ENCODE peak calls at places on chromosomes 6 and 20, in four cellular contexts. One of them, this sample, is unnamed. For H3K4me1, the result is how much of the 10 kb centered on the place peaks cover.

GRCh38 chr6:187252-187840 is 104.9 kb upstream of the DUSP22 start:
- DNase-seq in colonic mucosa: no peak
- DNase-seq in heart right ventricle: no peak
- DNase-seq in uterus: no peak
- DNase-seq in this sample: no peak

GRCh38 chr6:16332175-16332542 is 93.8 kb downstream of the GMPR start:
- DNase-seq in colonic mucosa: peak
- DNase-seq in uterus: peak
- DNase-seq in heart right ventricle: peak
- DNase-seq in this sample: peak

GRCh38 chr6:53659458-53659857 is 6.1 kb downstream of the KLHL31 start:
- DNase-seq in uterus: no peak
- DNase-seq in heart right ventricle: no peak
- DNase-seq in colonic mucosa: no peak
- DNase-seq in this sample: no peak

GRCh38 chr20:15618912-15619311 is 954.3 kb downstream of the KIF16B start:
- DNase-seq in colonic mucosa: no peak
- DNase-seq in uterus: no peak
- DNase-seq in heart right ventricle: no peak
- DNase-seq in this sample: no peak

GRCh38 chr6:32700391-32701040 is 34.1 kb upstream of the HLA-DQB1 start:
- DNase-seq in uterus: peak
- DNase-seq in heart right ventricle: peak
- DNase-seq in colonic mucosa: peak
- DNase-seq in this sample: peak

GRCh38 chr6:2124260-2124709 is 121.1 kb downstream of the GMDS start:
- DNase-seq in uterus: peak
- DNase-seq in colonic mucosa: no peak
- DNase-seq in heart right ventricle: peak
- DNase-seq in this sample: no peak

GRCh38 chr6:47033029-47033796 is 8.9 kb downstream of the ADGRF1 start:
- DNase-seq in heart right ventricle: no peak
- DNase-seq in colonic mucosa: no peak
- DNase-seq in uterus: no peak
- DNase-seq in this sample: no peak

GRCh38 chr20:1569417-1569861 is 11.9 kb upstream of the SIRPD start:
- DNase-seq in uterus: no peak
- DNase-seq in colonic mucosa: no peak
- DNase-seq in heart right ventricle: no peak
- DNase-seq in this sample: no peak

GRCh38 chr20:57652865-57653545 is 32.8 kb upstream of the ZBP1 start:
- DNase-seq in heart right ventricle: peak
- DNase-seq in uterus: peak
- DNase-seq in colonic mucosa: peak
- DNase-seq in this sample: no peak

GRCh38 chr20:4069741-4070140 is 54.4 kb upstream of the RNF24 start:
- DNase-seq in uterus: no peak
- DNase-seq in heart right ventricle: no peak
- DNase-seq in colonic mucosa: no peak
- DNase-seq in this sample: no peak

DNA sequence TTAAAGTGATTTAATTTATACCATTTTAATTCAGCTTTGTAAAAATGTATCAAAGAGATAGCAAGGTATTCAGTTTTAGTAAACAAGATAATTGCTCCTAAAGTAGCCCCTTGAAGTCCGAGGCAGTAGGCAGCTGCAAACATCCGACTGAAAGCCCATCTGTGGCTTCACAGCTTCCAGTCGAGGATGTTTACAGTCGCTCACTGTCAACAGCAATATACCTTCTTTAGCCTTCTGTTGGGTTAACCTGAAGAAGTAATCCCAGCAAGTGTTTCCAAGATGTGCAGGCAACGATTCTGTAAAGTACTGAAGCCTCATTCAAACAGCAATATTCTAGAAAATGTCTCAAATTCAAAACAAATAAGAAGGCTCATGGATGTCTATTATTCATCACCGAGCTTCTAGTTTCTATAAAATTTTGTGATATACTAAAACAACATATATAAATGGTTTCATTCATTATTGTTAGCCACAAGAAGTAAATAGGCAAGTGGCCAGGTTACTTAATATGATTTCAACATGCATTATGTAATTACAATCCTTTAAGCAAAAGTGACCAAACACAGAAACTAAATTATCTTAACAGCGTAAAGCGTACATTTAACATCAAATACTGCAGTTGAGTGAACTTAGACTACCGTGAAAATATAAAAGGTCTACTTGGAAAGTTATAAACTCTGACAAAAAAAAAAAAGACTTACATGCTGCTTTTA is 115.0 kb downstream of the OGFRL1 start:
- DNase-seq in heart right ventricle: no peak
- DNase-seq in colonic mucosa: no peak
- DNase-seq in uterus: no peak
- DNase-seq in this sample: no peak
- H3K27ac ChIP-seq in heart right ventricle: peak
- H3K27ac ChIP-seq in colonic mucosa: no peak
- H3K27ac ChIP-seq in uterus: no peak
- H3K27ac ChIP-seq in this sample: peak

GRCh38 chr6:50277774-50278173 is 228.0 kb upstream of the DEFB112 start:
- DNase-seq in colonic mucosa: no peak
- DNase-seq in uterus: no peak
- DNase-seq in heart right ventricle: no peak
- DNase-seq in this sample: no peak
- H3K4me3 ChIP-seq in colonic mucosa: no peak
- H3K4me3 ChIP-seq in uterus: no peak
- H3K4me3 ChIP-seq in heart right ventricle: no peak
- H3K4me3 ChIP-seq in this sample: no peak

GRCh38 chr6:44126320-44127149 is 717 bp downstream of the MRPL14 start:
- DNase-seq in colonic mucosa: peak
- DNase-seq in heart right ventricle: peak
- DNase-seq in uterus: peak
- DNase-seq in this sample: peak
- H3K4me1 ChIP-seq in colonic mucosa: under half
- H3K4me1 ChIP-seq in heart right ventricle: half or more
- H3K4me1 ChIP-seq in uterus: under half
- H3K4me1 ChIP-seq in this sample: half or more

GRCh38 chr20:22824077-22824476 is 211.0 kb upstream of the SSTR4 start:
- DNase-seq in colonic mucosa: no peak
- DNase-seq in uterus: no peak
- DNase-seq in heart right ventricle: peak
- DNase-seq in this sample: no peak

GRCh38 chr20:22825546-22825945 is 209.6 kb upstream of the SSTR4 start:
- DNase-seq in colonic mucosa: no peak
- DNase-seq in uterus: no peak
- DNase-seq in heart right ventricle: no peak
- DNase-seq in this sample: no peak

GRCh38 chr20:22827916-22828315 is 207.2 kb upstream of the SSTR4 start:
- DNase-seq in heart right ventricle: no peak
- DNase-seq in colonic mucosa: no peak
- DNase-seq in uterus: no peak
- DNase-seq in this sample: no peak

GRCh38 chr20:22826306-22827230 is 208.5 kb upstream of the SSTR4 start:
- DNase-seq in uterus: no peak
- DNase-seq in colonic mucosa: no peak
- DNase-seq in heart right ventricle: no peak
- DNase-seq in this sample: no peak

DNA sequence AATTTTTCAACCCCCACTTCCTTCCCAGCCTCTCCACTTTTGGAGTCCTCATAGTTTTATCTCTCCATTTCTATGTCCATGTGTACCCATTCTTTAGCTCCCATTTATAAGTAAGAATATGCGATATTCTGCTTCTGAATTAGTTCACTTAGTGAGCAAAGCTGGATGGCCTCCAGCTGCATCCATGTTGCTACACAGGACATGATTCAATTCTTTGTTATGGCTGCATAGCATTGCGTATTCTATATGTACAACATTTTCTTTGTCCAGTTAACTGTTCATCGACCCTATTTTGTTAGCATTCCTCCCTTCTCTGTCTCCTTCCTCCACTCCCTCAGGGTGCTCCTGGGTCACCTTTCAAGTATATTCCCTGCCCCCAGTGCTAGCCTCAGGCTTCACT is 210.0 kb upstream of the SSTR4 start:
- DNase-seq in uterus: no peak
- DNase-seq in heart right ventricle: no peak
- DNase-seq in colonic mucosa: no peak
- DNase-seq in this sample: no peak
- H3K27ac ChIP-seq in uterus: no peak
- H3K27ac ChIP-seq in heart right ventricle: no peak
- H3K27ac ChIP-seq in colonic mucosa: no peak
- H3K27ac ChIP-seq in this sample: no peak

GRCh38 chr6:136719280-136720044 is 72.8 kb downstream of the MAP3K5 start:
- DNase-seq in heart right ventricle: no peak
- DNase-seq in colonic mucosa: no peak
- DNase-seq in uterus: no peak
- DNase-seq in this sample: no peak

GRCh38 chr6:136718486-136718885 is 73.8 kb downstream of the MAP3K5 start:
- DNase-seq in heart right ventricle: no peak
- DNase-seq in colonic mucosa: no peak
- DNase-seq in uterus: no peak
- DNase-seq in this sample: no peak

GRCh38 chr6:136723780-136724179 is 68.5 kb downstream of the MAP3K5 start:
- DNase-seq in colonic mucosa: no peak
- DNase-seq in uterus: no peak
- DNase-seq in heart right ventricle: no peak
- DNase-seq in this sample: peak

GRCh38 chr6:136720045-136720760 is 72.1 kb downstream of the MAP3K5 start:
- DNase-seq in uterus: no peak
- DNase-seq in heart right ventricle: no peak
- DNase-seq in colonic mucosa: no peak
- DNase-seq in this sample: no peak

GRCh38 chr6:136721467-136721866 is 70.8 kb downstream of the MAP3K5 start:
- DNase-seq in uterus: no peak
- DNase-seq in colonic mucosa: no peak
- DNase-seq in heart right ventricle: no peak
- DNase-seq in this sample: no peak
- H3K4me3 ChIP-seq in uterus: no peak
- H3K4me3 ChIP-seq in colonic mucosa: no peak
- H3K4me3 ChIP-seq in heart right ventricle: no peak
- H3K4me3 ChIP-seq in this sample: no peak

DNA sequence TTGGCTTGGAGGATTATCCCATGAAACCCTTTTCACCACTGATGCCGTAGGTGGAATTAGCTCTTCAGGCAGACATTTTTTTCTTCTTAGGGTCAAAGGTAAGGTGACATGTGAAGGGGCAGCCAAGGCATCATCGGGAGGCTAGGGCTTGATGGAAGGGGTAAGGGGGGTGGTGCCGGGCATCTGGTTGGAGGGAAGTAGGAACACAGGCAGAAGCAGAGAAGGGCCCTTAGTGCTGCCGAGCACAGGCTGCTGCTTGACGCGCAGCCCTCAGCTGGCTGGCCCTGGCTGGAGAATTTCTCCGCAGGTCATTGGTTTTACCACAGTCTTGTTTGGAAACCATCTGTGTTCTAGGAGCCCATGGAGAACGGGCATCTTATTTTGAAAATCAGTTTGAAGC is 54.7 kb downstream of the TRAF3IP2 start:
- DNase-seq in colonic mucosa: no peak
- DNase-seq in heart right ventricle: no peak
- DNase-seq in uterus: no peak
- DNase-seq in this sample: no peak
- H3K4me1 ChIP-seq in colonic mucosa: under half
- H3K4me1 ChIP-seq in heart right ventricle: under half
- H3K4me1 ChIP-seq in uterus: under half
- H3K4me1 ChIP-seq in this sample: half or more

DNA sequence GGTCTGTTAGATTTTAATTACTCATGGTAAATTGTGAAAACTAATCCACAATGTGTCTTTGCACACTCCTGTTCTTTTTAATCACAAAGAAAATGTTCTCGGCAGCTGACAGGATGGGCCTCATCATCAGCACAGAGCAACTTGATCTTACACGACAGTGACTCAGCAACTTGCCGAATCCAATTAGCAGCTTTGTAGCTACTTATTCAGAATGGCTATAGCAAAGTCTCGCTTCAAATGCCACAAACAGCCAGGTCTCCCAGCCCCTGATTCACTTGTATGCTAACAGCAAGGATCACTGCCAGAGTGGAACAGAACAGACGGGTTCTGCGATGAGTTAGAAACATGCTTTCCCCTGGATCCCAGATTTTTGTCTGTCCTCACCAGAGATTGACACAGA is 254.4 kb downstream of the NRN1 start:
- DNase-seq in colonic mucosa: no peak
- DNase-seq in heart right ventricle: no peak
- DNase-seq in uterus: no peak
- DNase-seq in this sample: no peak
- H3K27ac ChIP-seq in colonic mucosa: no peak
- H3K27ac ChIP-seq in heart right ventricle: peak
- H3K27ac ChIP-seq in uterus: no peak
- H3K27ac ChIP-seq in this sample: no peak

DNA sequence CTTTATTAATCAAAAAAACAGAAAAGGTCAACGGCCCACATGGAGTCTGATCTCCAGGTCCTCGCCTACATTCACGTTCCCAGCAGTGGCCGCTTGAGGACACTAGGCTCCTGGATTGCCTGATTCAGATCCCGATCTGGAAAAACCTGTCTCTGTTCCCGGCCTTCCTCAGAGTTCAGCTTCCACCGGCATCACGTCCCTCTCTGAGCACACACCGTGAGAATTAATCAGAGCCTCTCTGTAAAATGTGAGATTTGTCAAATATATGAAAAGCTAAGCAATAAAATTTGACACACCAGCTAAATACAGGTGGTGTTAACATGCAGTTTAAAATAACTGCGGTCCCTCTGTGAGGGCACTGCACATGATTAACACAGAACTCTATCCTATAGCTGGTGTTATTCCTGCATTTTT is 122.8 kb upstream of the COL21A1 start:
- DNase-seq in colonic mucosa: peak
- DNase-seq in uterus: peak
- DNase-seq in heart right ventricle: peak
- DNase-seq in this sample: peak
- H3K4me3 ChIP-seq in colonic mucosa: no peak
- H3K4me3 ChIP-seq in uterus: no peak
- H3K4me3 ChIP-seq in heart right ventricle: no peak
- H3K4me3 ChIP-seq in this sample: no peak